ENCODE peak calls at places on chromosomes 2 and 18, in nine cellular contexts. N is OCI-LY7, B is right atrium auricular region, I is neural progenitor cell, C is mammary epithelial cell, V is GM23338, H is uterus, Y is thoracic aorta, A is IMR-90. S is an unnamed sample.
A peak's percentile ranks its signal among the peaks of the same experiment; 100 is the strongest.

GRCh38 chr2:153268941-153269461 is 209.6 kb downstream of the RPRM start:
- DNase-seq in H (no peak), B (no peak), C (no peak), V (no peak), A (no peak), N (no peak), Y (no peak), I (no peak), S (no peak)

GRCh38 chr2:195486987-195487644 is 169.9 kb upstream of the SLC39A10 start:
- DNase-seq in B (no peak), Y (no peak), H (no peak), C (peak; percentile 52), V (no peak), N (peak; percentile 31), A (peak; percentile 81), I (no peak), S (peak; percentile 62)

GRCh38 chr2:29532451-29532850 is 388.9 kb downstream of the ALK start:
- DNase-seq in Y (no peak), B (no peak), V (no peak), I (no peak), C (no peak), N (no peak), H (no peak), A (peak; percentile 32), S (no peak)

GRCh38 chr18:58362027-58362575 is 266.8 kb downstream of the ALPK2 start:
- DNase-seq in I (no peak), N (no peak), V (no peak), A (peak; percentile 97), H (peak; percentile 72), Y (peak; percentile 8), C (peak; percentile 93), B (peak; percentile 80), S (peak; percentile 55)

GRCh38 chr18:25795178-25795577 is 295.2 kb downstream of the SS18 start:
- DNase-seq in A (no peak), C (no peak), Y (no peak), H (no peak), V (no peak), N (no peak), I (peak; percentile 9), B (no peak), S (no peak)

GRCh38 chr2:228479014-228479413 is 297.5 kb upstream of the SPHKAP start:
- DNase-seq in Y (no peak), V (no peak), N (no peak), H (no peak), C (no peak), B (no peak), I (no peak), A (no peak), S (no peak)

GRCh38 chr2:127647242-127648190 is 1.6 kb downstream of the GPR17 start:
- DNase-seq in Y (no peak), A (peak; percentile 25), I (no peak), B (no peak), V (no peak), C (no peak), H (no peak), N (no peak), S (peak; percentile 20)

GRCh38 chr2:130152816-130153595 is 8.1 kb upstream of the CCDC74B start:
- DNase-seq in Y (no peak), B (no peak), A (no peak), V (no peak), H (no peak), I (no peak), C (no peak), N (no peak), S (no peak)

GRCh38 chr2:160482673-160483072 is 10.9 kb downstream of the RBMS1 start:
- DNase-seq in I (peak; percentile 16), H (no peak), V (no peak), N (no peak), C (no peak), Y (no peak), A (no peak), B (no peak), S (no peak)

GRCh38 chr2:20569464-20570223 is 81.3 kb downstream of the HS1BP3 start:
- DNase-seq in V (no peak), I (no peak), H (no peak), B (no peak), Y (no peak), N (no peak), A (no peak), C (no peak), S (no peak)

GRCh38 chr18:51250458-51251024 is 53.1 kb upstream of the MEX3C start:
- DNase-seq in I (no peak), Y (no peak), A (no peak), B (no peak), V (no peak), H (no peak), C (no peak), N (no peak), S (no peak)
- H3K27ac ChIP-seq in I (no peak overlapping the region), Y (no peak overlapping the region), A (no peak overlapping the region), B (no peak overlapping the region), V (no peak overlapping the region), H (no peak overlapping the region), C (no peak overlapping the region), N (peak overlapping the region; percentile 75), S (no peak overlapping the region)

GRCh38 chr2:223989860-223990237 is 32.6 kb downstream of the MRPL44 start:
- DNase-seq in V (peak; percentile 39), H (no peak), B (no peak), N (no peak), C (no peak), I (peak; percentile 39), A (no peak), Y (no peak), S (no peak)

GRCh38 chr2:223993634-223994232 is 36.5 kb downstream of the MRPL44 start:
- DNase-seq in I (peak; percentile 86), H (peak; percentile 56), N (peak; percentile 74), V (peak; percentile 89), B (peak; percentile 80), C (peak; percentile 48), Y (peak; percentile 15), A (peak; percentile 82), S (peak; percentile 51)

GRCh38 chr2:223991611-223992010 is 34.3 kb downstream of the MRPL44 start:
- DNase-seq in V (no peak), I (no peak), A (no peak), B (no peak), C (no peak), H (no peak), N (no peak), Y (no peak), S (no peak)

GRCh38 chr2:223994562-223995162 is 37.4 kb downstream of the MRPL44 start:
- DNase-seq in C (no peak), H (no peak), A (no peak), N (no peak), Y (no peak), B (no peak), V (no peak), I (no peak), S (no peak)

GRCh38 chr2:223989206-223989859 is 32.1 kb downstream of the MRPL44 start:
- DNase-seq in B (no peak), Y (no peak), H (no peak), A (no peak), C (no peak), V (peak; percentile 61), I (peak; percentile 58), N (no peak), S (no peak)
- TF ChIP-seq CTCF in B (no peak), Y (no peak), H (no peak), A (no peak), C (no peak), V (peak; percentile 56), I (peak; percentile 40), N (no peak), S (no peak)

GRCh38 chr2:239362497-239362896 is 38.3 kb downstream of the HDAC4 start:
- DNase-seq in C (no peak), Y (no peak), N (no peak), I (no peak), H (no peak), V (no peak), A (no peak), B (no peak), S (no peak)

GRCh38 chr2:239366740-239367139 is 34.1 kb downstream of the HDAC4 start:
- DNase-seq in N (no peak), Y (no peak), V (no peak), C (no peak), A (no peak), I (no peak), B (no peak), H (no peak), S (no peak)

GRCh38 chr2:239365071-239365781 is 35.6 kb downstream of the HDAC4 start:
- DNase-seq in B (no peak), A (no peak), C (no peak), I (no peak), Y (no peak), N (no peak), V (no peak), H (no peak), S (no peak)

GRCh38 chr2:239365782-239366435 is 34.9 kb downstream of the HDAC4 start:
- DNase-seq in B (no peak), Y (no peak), H (no peak), N (no peak), C (no peak), A (no peak), I (no peak), V (no peak), S (no peak)

DNA sequence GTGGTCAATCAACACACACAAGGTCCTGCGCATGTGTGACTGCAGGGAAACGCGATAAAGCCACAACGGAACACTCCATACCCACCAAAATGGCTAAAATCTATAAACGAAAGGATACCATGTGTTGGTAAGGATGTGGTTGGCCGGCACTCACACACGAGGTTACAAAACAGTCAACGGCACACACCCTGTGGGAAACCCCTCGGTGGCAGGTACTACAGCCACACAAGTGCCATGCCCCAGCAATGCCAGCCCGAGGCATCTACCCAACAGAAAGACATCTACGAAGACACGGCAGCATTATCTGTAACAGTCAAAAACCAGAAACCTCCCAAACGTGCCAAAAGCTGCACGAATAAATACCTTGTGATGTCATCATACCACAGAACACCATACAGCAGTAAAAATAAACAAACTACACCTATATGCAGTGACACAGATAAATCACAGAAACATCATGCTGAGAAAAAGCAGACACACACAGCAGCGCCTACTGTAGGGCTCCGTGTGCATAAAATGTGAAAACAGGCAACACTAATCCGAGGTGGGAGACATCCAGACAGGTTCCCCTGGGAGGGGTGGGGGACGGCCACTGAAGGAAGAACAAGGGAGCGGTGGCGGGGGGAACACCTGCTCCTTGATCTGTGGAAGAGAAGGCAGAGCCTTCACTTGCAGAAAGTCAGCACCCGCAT is 36.7 kb downstream of the HDAC4 start:
- DNase-seq in N (no peak), B (no peak), A (no peak), Y (no peak), I (no peak), H (no peak), V (no peak), C (no peak), S (no peak)
- H3K4me1 ChIP-seq in N (peaks cover 2% of the 10 kb centered on the region), B (peaks cover 12% of the 10 kb centered on the region), A (peaks cover 6% of the 10 kb centered on the region), Y (peaks cover 7% of the 10 kb centered on the region), I (peaks cover 15% of the 10 kb centered on the region), H (no peaks in the 10 kb centered on the region), V (peaks cover 13% of the 10 kb centered on the region), C (no peaks in the 10 kb centered on the region), S (no peaks in the 10 kb centered on the region)

DNA sequence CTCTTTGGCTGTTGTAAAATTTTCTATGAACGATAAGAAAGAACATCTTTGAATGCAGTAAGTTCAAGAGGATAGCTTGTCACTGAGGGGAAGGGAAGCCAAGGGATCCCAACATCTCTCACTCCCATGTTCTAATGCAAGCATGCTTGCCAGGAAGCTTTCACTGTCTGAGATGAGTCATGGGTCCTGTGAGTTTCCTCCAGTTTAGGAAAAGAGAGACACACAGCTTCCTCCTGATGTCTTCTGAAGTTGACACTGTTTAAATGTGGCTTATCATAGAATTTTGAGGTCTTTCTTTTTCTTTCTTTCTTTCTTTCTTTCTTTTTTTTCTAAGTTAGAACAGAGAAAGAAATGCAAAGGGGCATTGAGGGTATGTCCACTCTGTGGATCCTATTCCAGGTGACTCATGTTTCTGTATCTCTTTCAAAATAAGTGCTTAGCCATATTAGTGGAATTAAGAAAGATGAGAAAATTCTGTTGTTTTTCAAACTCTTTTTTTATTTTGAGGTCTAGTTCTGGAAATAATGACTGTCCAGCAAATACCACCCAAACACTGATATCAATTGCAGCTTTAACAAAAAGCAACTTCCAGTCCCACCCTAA is 146.6 kb downstream of the RDH14 start:
- DNase-seq in Y (no peak), N (no peak), V (no peak), I (no peak), B (peak; percentile 65), A (peak; percentile 89), C (peak; percentile 78), H (peak; percentile 76), S (peak; percentile 73)
- H3K27ac ChIP-seq in Y (peak overlapping the region; percentile 6), N (no peak overlapping the region), V (no peak overlapping the region), I (no peak overlapping the region), B (peak overlapping the region; percentile 33), A (peak overlapping the region; percentile 66), C (no peak overlapping the region), H (peak overlapping the region; percentile 72), S (peak overlapping the region; percentile 5)

S was measured in foreskin keratinocyte.